ENCODE peak calls at places on chromosome 3, in ten cellular contexts. U, H, I, C, A, N, F, O, P and Y are unnamed samples.
A peak's percentile ranks its signal among the peaks of the same experiment; 100 is the strongest.

GRCh38 chr3:171514466-171514865 is 54.3 kb upstream of the TNIK start:
- DNase-seq in U (no peak), H (no peak), I (no peak), C (no peak), A (no peak), N (no peak), F (no peak), O (no peak), P (no peak), Y (no peak)

GRCh38 chr3:16369885-16370284 is 104.9 kb downstream of the OXNAD1 start:
- DNase-seq in U (no peak), H (no peak), I (no peak), C (no peak), A (peak; percentile 72), N (no peak), F (peak; percentile 91), O (no peak), P (no peak), Y (peak; percentile 80)

GRCh38 chr3:110413291-110413690 is 658.3 kb upstream of the NECTIN3 start:
- DNase-seq in U (no peak), H (no peak), I (no peak), C (no peak), A (no peak), N (no peak), F (no peak), O (no peak), P (no peak), Y (peak; percentile 40)

GRCh38 chr3:79161941-79162340 is 605.9 kb downstream of the ROBO1 start:
- DNase-seq in U (no peak), H (no peak), I (no peak), C (no peak), A (no peak), N (no peak), F (no peak), O (no peak), P (peak; percentile 12), Y (no peak)

GRCh38 chr3:49908378-49909199 is 4.9 kb upstream of the MST1R start:
- DNase-seq in U (no peak), H (no peak), I (no peak), C (no peak), A (no peak), N (peak; percentile 22), F (no peak), O (no peak), P (no peak), Y (peak; percentile 77)

GRCh38 chr3:53045107-53045783 is 628 bp downstream of the SFMBT1 start:
- DNase-seq in U (peak; percentile 70), H (no peak), I (peak; percentile 65), C (no peak), A (peak; percentile 75), N (no peak), F (no peak), O (peak; percentile 59), P (peak; percentile 43), Y (no peak)

GRCh38 chr3:102200126-102200525 is 234.7 kb upstream of the ZPLD1 start:
- DNase-seq in U (no peak), H (no peak), I (no peak), C (no peak), A (no peak), N (peak; percentile 61), F (no peak), O (no peak), P (peak; percentile 89), Y (no peak)

GRCh38 chr3:129119365-129120100 is 2.1 kb downstream of the RAB43 start:
- DNase-seq in U (peak; percentile 35), H (no peak), I (no peak), C (peak; percentile 86), A (peak; percentile 7), N (no peak), F (no peak), O (peak; percentile 61), P (no peak), Y (peak; percentile 64)

GRCh38 chr3:173403376-173403775 is 5.8 kb downstream of the NLGN1 start:
- DNase-seq in U (no peak), H (no peak), I (no peak), C (no peak), A (no peak), N (no peak), F (no peak), O (no peak), P (peak; percentile 24), Y (no peak)

GRCh38 chr3:5002174-5002870 is 23.1 kb downstream of the BHLHE40 start:
- DNase-seq in U (peak; percentile 54), H (no peak), I (no peak), C (no peak), A (no peak), N (no peak), F (no peak), O (no peak), P (no peak), Y (peak; percentile 85)

GRCh38 chr3:169699070-169699469 is 35.6 kb upstream of the MECOM start:
- DNase-seq in U (no peak), H (no peak), I (no peak), C (no peak), A (no peak), N (no peak), F (no peak), O (no peak), P (peak; percentile 9), Y (no peak)

GRCh38 chr3:60917136-60917535 is 334.1 kb downstream of the FHIT start:
- DNase-seq in U (no peak), H (no peak), I (no peak), C (no peak), A (peak; percentile 33), N (no peak), F (no peak), O (no peak), P (no peak), Y (no peak)

GRCh38 chr3:38177175-38177574 is 11.8 kb downstream of the OXSR1 start:
- DNase-seq in U (no peak), H (no peak), I (no peak), C (no peak), A (no peak), N (no peak), F (no peak), O (no peak), P (peak; percentile 13), Y (no peak)

GRCh38 chr3:115322901-115323300 is 175.8 kb upstream of the ZBTB20 start:
- DNase-seq in U (no peak), H (no peak), I (no peak), C (no peak), A (no peak), N (no peak), F (no peak), O (no peak), P (no peak), Y (no peak)

GRCh38 chr3:51948016-51948580 is 5.9 kb downstream of the PARP3 start:
- DNase-seq in U (no peak), H (no peak), I (no peak), C (no peak), A (no peak), N (no peak), F (no peak), O (no peak), P (no peak), Y (no peak)

GRCh38 chr3:98147179-98147578 is at the start of gene OR5H14:
- DNase-seq in U (no peak), H (no peak), I (no peak), C (no peak), A (no peak), N (no peak), F (no peak), O (no peak), P (no peak), Y (no peak)

GRCh38 chr3:111811811-111812210 is 47.3 kb upstream of the PHLDB2 start:
- DNase-seq in U (no peak), H (no peak), I (no peak), C (no peak), A (no peak), N (no peak), F (no peak), O (no peak), P (peak; percentile 26), Y (no peak)
- H3K27ac ChIP-seq in U (no peak overlapping the region), H (no peak overlapping the region), I (no peak overlapping the region), C (no peak overlapping the region), A (no peak overlapping the region), N (peak overlapping the region; percentile 56), F (peak overlapping the region; percentile 52), O (no peak overlapping the region), P (no peak overlapping the region), Y (no peak overlapping the region)

DNA sequence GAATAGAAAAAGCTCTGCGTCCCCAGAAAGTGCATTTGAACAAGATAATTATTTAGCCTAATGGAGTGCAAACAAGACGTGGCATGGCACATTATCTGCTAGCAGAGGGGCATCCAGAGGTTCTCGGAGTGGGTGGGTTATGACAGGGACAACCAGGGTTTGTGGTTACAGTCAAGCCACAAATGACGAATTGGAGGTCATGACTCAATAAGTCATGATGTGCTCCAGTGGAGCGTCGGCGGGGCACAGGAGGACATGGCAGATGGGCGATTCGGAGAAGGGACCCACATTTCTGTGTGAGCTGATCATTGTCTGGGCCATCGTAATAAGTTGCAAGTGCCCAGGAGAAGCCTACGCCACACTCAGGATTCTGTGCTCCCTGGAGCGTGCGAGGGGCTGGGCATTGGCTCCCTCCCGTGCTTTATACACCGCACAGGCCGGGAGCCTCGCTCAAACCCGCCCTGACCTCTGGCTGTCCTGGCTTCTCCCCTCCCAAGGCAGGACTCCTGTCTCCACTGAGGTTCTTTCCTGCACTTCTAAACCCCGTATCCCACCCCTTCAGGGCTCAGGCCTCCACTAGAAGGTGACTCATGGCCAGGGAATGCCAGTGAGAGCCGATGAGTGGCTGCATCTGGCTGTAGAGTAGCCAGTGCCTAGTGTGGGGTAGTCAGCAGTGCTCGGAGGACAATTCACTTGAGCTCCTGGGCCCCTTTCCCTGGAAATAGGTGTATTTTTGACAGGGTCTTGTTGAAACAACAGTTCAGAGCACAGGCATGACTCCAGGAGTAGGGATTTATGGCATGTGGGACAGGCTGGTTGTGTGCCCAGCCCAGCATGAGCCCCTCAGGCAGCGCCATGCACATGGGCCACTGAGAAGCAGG is 67.4 kb downstream of the GRIP2 start:
- DNase-seq in U (no peak), H (no peak), I (no peak), C (peak; percentile 20), A (no peak), N (peak; percentile 94), F (peak; percentile 96), O (no peak), P (peak; percentile 92), Y (peak; percentile 83)
- H3K27ac ChIP-seq in U (no peak overlapping the region), H (no peak overlapping the region), I (no peak overlapping the region), C (no peak overlapping the region), A (no peak overlapping the region), N (peak overlapping the region; percentile 93), F (peak overlapping the region; percentile 91), O (no peak overlapping the region), P (peak overlapping the region; percentile 56), Y (no peak overlapping the region)

DNA sequence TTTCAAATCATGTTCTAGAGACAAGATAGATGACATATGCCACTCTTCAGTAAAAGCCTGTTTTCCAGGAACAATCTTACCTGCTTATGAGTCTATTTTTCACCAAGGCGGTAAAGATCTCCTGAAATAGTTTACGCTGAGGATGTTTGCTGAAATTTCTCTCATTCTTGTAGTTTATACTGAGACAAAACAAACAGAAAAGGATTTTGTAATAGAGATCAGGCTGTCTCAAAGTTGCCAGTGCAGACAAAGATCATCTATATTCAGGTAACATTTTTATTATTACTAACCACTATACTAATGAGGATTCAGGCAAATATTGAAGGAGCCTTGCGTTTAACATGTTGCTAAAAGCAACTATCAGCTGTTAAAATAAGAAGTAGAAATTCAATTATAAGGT is 25.0 kb downstream of the NEK10 start:
- DNase-seq in U (no peak), H (no peak), I (no peak), C (no peak), A (no peak), N (no peak), F (no peak), O (no peak), P (no peak), Y (no peak)
- H3K27ac ChIP-seq in U (no peak overlapping the region), H (no peak overlapping the region), I (no peak overlapping the region), C (no peak overlapping the region), A (no peak overlapping the region), N (no peak overlapping the region), F (no peak overlapping the region), O (no peak overlapping the region), P (no peak overlapping the region), Y (no peak overlapping the region)

GRCh38 chr3:74904646-74905045 is 290.2 kb upstream of the CNTN3 start:
- DNase-seq in U (no peak), H (no peak), I (no peak), C (no peak), A (no peak), N (no peak), F (no peak), O (no peak), P (no peak), Y (no peak)
- H3K27ac ChIP-seq in U (no peak overlapping the region), H (no peak overlapping the region), I (no peak overlapping the region), C (no peak overlapping the region), A (no peak overlapping the region), N (no peak overlapping the region), F (no peak overlapping the region), O (no peak overlapping the region), P (no peak overlapping the region), Y (no peak overlapping the region)